ENCODE peak calls at places on chromosomes 13 and 19, in four cellular contexts. One of them, this sample, is unnamed.

GRCh38 chr19:49987159-49987698 is 26.3 kb upstream of the SIGLEC11 start:
- DNase-seq in psoas muscle: peak
- DNase-seq in BJ: peak
- DNase-seq in midbrain: peak
- DNase-seq in this sample: peak

GRCh38 chr13:64061649-64062048 is 2646.0 kb upstream of the PCDH20 start:
- DNase-seq in psoas muscle: no peak
- DNase-seq in BJ: no peak
- DNase-seq in midbrain: no peak
- DNase-seq in this sample: no peak

GRCh38 chr19:12202250-12202649 is 39.4 kb downstream of the ZNF136 start:
- DNase-seq in psoas muscle: no peak
- DNase-seq in BJ: no peak
- DNase-seq in midbrain: no peak
- DNase-seq in this sample: peak

GRCh38 chr13:41562083-41562482 is 104.7 kb downstream of the RGCC start:
- DNase-seq in psoas muscle: peak
- DNase-seq in BJ: no peak
- DNase-seq in midbrain: peak
- DNase-seq in this sample: no peak

GRCh38 chr13:44412341-44412935 is 38.8 kb downstream of the SERP2 start:
- DNase-seq in psoas muscle: no peak
- DNase-seq in BJ: no peak
- DNase-seq in midbrain: no peak
- DNase-seq in this sample: no peak

GRCh38 chr19:33434886-33435705 is 61.6 kb downstream of the CEBPG start:
- DNase-seq in psoas muscle: no peak
- DNase-seq in BJ: no peak
- DNase-seq in midbrain: no peak
- DNase-seq in this sample: no peak

GRCh38 chr19:33401683-33402420 is 28.3 kb downstream of the CEBPG start:
- DNase-seq in psoas muscle: no peak
- DNase-seq in BJ: no peak
- DNase-seq in midbrain: no peak
- DNase-seq in this sample: no peak

GRCh38 chr13:84139561-84140158 is 257.4 kb upstream of the SLITRK1 start:
- DNase-seq in psoas muscle: no peak
- DNase-seq in BJ: no peak
- DNase-seq in midbrain: no peak
- DNase-seq in this sample: no peak

GRCh38 chr13:37526710-37527446 is 71.7 kb downstream of the POSTN start:
- DNase-seq in psoas muscle: no peak
- DNase-seq in BJ: no peak
- DNase-seq in midbrain: no peak
- DNase-seq in this sample: no peak

GRCh38 chr19:18208098-18208951 is 4.5 kb upstream of the RAB3A start:
- DNase-seq in psoas muscle: peak
- DNase-seq in BJ: peak
- DNase-seq in midbrain: no peak
- DNase-seq in this sample: peak

GRCh38 chr19:7871280-7871529 is 3.0 kb downstream of the PRR36 start:
- DNase-seq in psoas muscle: no peak
- DNase-seq in BJ: no peak
- DNase-seq in midbrain: no peak
- DNase-seq in this sample: no peak

GRCh38 chr19:36401475-36401874 is 17.0 kb downstream of the ZFP82 start:
- DNase-seq in psoas muscle: no peak
- DNase-seq in BJ: no peak
- DNase-seq in midbrain: no peak
- DNase-seq in this sample: no peak

GRCh38 chr19:8607386-8607785 is 3.1 kb downstream of the ADAMTS10 start:
- DNase-seq in psoas muscle: peak
- DNase-seq in BJ: no peak
- DNase-seq in midbrain: no peak
- DNase-seq in this sample: no peak